ENCODE peak calls at places on chromosomes 13 and 19, in six cellular contexts. K is GM23338; O is CD8-positive, alpha-beta memory T cell; T is heart left ventricle; M is AG04450; L is GM23248. S is an unnamed sample.
A peak's percentile ranks its signal among the peaks of the same experiment; 100 is the strongest.

GRCh38 chr13:95784161-95784880 is 107.4 kb downstream of the DNAJC3 start:
- DNase-seq in K (no peak), O (no peak), T (no peak), M (peak; percentile 55), L (peak; percentile 72), S (no peak)

GRCh38 chr19:55491546-55492360 is 3.5 kb downstream of the SSC5D start:
- DNase-seq in K (no peak), O (no peak), T (peak; percentile 20), M (no peak), L (no peak), S (no peak)

GRCh38 chr19:47623921-47624391 is 15.0 kb downstream of the BICRA start:
- DNase-seq in K (no peak), O (no peak), T (no peak), M (no peak), L (no peak), S (no peak)

GRCh38 chr19:44757057-44757734 is 8.7 kb downstream of the BCL3 start:
- DNase-seq in K (peak; percentile 49), O (no peak), T (peak; percentile 87), M (no peak), L (no peak), S (no peak)

GRCh38 chr19:55536951-55537740 is at the start of gene SBK2:
- DNase-seq in K (peak; percentile 93), O (no peak), T (no peak), M (no peak), L (no peak), S (no peak)

GRCh38 chr13:109836629-109837607 is 50.5 kb upstream of the IRS2 start:
- DNase-seq in K (no peak), O (no peak), T (no peak), M (no peak), L (no peak), S (no peak)

GRCh38 chr13:22883262-22883840 is 297.4 kb upstream of the SGCG start:
- DNase-seq in K (no peak), O (no peak), T (no peak), M (no peak), L (no peak), S (no peak)

GRCh38 chr19:54356444-54357056 is 8.2 kb downstream of the LAIR1 start:
- DNase-seq in K (no peak), O (no peak), T (no peak), M (no peak), L (no peak), S (no peak)

GRCh38 chr19:47190167-47190727 is 40.8 kb downstream of the BBC3 start:
- DNase-seq in K (no peak), O (peak; percentile 39), T (peak; percentile 58), M (no peak), L (peak; percentile 84), S (no peak)

GRCh38 chr13:83183439-83184149 is 698.7 kb downstream of the SLITRK1 start:
- DNase-seq in K (no peak), O (no peak), T (peak; percentile 14), M (no peak), L (no peak), S (no peak)

GRCh38 chr13:42345367-42345766 is 73.4 kb downstream of the AKAP11 start:
- DNase-seq in K (no peak), O (no peak), T (no peak), M (no peak), L (no peak), S (no peak)

GRCh38 chr13:113552079-113552478 is 32.5 kb upstream of the TFDP1 start:
- DNase-seq in K (no peak), O (no peak), T (peak; percentile 30), M (no peak), L (no peak), S (no peak)

GRCh38 chr13:32001392-32001768 is 30.2 kb upstream of the FRY start:
- DNase-seq in K (peak; percentile 74), O (no peak), T (peak; percentile 79), M (no peak), L (peak; percentile 71), S (peak; percentile 25)

GRCh38 chr13:80530902-80531301 is 190.0 kb upstream of the SPRY2 start:
- DNase-seq in K (no peak), O (no peak), T (no peak), M (no peak), L (no peak), S (no peak)

GRCh38 chr13:102399791-102400618 is 1.8 kb downstream of the FGF14 start:
- DNase-seq in K (peak; percentile 55), O (peak; percentile 11), T (peak; percentile 37), M (no peak), L (peak; percentile 40), S (no peak)

GRCh38 chr19:43564800-43565199 is 10.5 kb downstream of the XRCC1 start:
- DNase-seq in K (no peak), O (no peak), T (no peak), M (no peak), L (no peak), S (no peak)

GRCh38 chr13:113272791-113273190 is 24.2 kb upstream of the LAMP1 start:
- DNase-seq in K (no peak), O (no peak), T (no peak), M (no peak), L (no peak), S (no peak)

GRCh38 chr13:21516806-21517205 is 57.7 kb upstream of the ZDHHC20 start:
- DNase-seq in K (no peak), O (no peak), T (no peak), M (no peak), L (no peak), S (no peak)

GRCh38 chr13:67383358-67383757 is 153.2 kb upstream of the PCDH9 start:
- DNase-seq in K (no peak), O (no peak), T (no peak), M (no peak), L (no peak), S (no peak)

GRCh38 chr13:46728777-46729176 is 68.2 kb downstream of the ESD start:
- DNase-seq in K (peak; percentile 78), O (no peak), T (no peak), M (no peak), L (peak; percentile 28), S (peak; percentile 33)

GRCh38 chr13:45356966-45357689 is 16.1 kb upstream of the TPT1 start:
- DNase-seq in K (no peak), O (no peak), T (no peak), M (no peak), L (no peak), S (no peak)

GRCh38 chr13:43936630-43937029 is 56.9 kb downstream of the LACC1 start:
- DNase-seq in K (no peak), O (no peak), T (no peak), M (no peak), L (peak; percentile 4), S (no peak)

GRCh38 chr19:1279782-1280341 is 4.5 kb downstream of the FAM174C start:
- DNase-seq in K (peak; percentile 86), O (peak; percentile 69), T (peak; percentile 80), M (peak; percentile 73), L (peak; percentile 82), S (no peak)

GRCh38 chr19:58409010-58409790 is 751 bp downstream of the ZNF584 start:
- DNase-seq in K (peak; percentile 37), O (no peak), T (peak; percentile 51), M (no peak), L (peak; percentile 67), S (no peak)

GRCh38 chr13:22050951-22051563 is 380.2 kb downstream of the FGF9 start:
- DNase-seq in K (no peak), O (no peak), T (no peak), M (no peak), L (no peak), S (no peak)

DNA sequence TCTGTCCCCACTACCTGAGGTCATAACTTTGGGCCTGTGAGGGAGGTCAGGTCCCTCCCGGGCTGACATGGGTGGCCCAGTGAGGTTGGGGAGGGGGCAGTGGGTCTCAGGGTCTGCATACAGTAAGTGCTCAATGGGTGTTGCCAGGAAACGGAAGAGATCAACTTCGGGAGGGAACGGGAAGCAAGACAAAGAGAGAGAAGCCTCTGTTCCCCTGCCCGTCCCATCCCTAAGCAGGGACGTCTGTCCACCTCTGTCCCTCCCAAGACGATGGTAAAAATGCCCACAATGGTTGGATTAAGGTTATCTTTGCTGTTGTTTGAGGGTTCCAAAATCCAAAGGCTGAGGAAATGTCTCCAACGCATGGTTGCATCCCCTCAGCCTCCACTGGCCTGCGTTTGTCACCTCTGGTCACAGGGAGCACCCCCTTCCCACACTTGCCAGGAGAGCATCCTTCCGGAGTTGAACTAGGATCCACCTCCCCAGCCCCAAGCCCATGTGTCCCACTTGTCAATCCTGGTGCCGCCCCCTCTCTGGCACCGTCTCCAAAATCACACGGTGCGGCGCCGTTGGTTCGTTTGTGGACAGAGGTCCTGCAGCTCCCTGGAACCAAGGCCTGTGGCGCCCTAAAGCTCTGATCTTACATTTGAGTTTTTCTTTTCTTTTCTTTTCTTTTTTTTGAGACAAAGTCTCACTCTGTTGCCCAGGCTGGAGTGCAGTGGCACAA is 774 bp upstream of the HOMER3 start:
- DNase-seq in K (peak; percentile 66), O (no peak), T (no peak), M (no peak), L (no peak), S (no peak)
- H3K4me3 ChIP-seq in K (peak overlapping the region; percentile 49), O (no peak overlapping the region), T (peak overlapping the region; percentile 31), M (peak overlapping the region; percentile 58), L (peak overlapping the region; percentile 56), S (peak overlapping the region; percentile 10)

DNA sequence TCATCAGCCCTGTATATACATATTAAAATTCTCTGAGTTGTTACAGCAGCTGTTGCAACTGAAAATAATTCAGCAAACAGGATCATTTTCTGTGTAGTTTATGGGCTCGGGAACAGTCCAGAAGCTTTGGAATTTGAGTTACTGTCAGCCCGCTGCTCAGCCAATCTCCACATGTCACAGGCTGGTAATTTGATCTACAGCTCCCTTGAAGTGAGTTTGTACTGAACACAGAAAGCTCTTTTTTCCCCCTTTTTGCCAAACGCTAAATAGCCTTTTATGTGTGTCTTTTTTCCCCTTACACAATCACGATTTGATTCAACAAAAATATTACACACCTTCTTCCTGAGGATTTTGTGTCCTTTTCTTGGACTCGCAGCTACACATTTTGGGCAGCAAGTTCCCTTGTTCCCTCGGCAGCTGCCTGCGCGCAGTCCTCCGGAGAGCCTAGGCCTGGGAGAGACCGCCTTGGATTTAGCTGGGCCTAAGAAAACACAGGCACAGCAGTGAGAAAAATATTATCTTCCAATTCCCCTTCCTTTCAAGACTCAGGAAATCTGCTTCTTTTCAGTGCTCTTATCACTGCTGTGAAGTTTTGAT is 371.4 kb downstream of the KCNRG start:
- DNase-seq in K (peak; percentile 47), O (no peak), T (peak; percentile 42), M (peak; percentile 67), L (peak; percentile 10), S (no peak)
- H3K27ac ChIP-seq in K (peak overlapping the region; percentile 68), O (no peak overlapping the region), T (no peak overlapping the region), M (peak overlapping the region; percentile 80), L (no peak overlapping the region), S (no peak overlapping the region)

GRCh38 chr19:33849551-33850147 is 53.0 kb downstream of the KCTD15 start:
- DNase-seq in K (no peak), O (no peak), T (no peak), M (no peak), L (no peak), S (no peak)
- H3K4me3 ChIP-seq in K (no peak overlapping the region), O (no peak overlapping the region), T (no peak overlapping the region), M (no peak overlapping the region), L (no peak overlapping the region), S (no peak overlapping the region)

DNA sequence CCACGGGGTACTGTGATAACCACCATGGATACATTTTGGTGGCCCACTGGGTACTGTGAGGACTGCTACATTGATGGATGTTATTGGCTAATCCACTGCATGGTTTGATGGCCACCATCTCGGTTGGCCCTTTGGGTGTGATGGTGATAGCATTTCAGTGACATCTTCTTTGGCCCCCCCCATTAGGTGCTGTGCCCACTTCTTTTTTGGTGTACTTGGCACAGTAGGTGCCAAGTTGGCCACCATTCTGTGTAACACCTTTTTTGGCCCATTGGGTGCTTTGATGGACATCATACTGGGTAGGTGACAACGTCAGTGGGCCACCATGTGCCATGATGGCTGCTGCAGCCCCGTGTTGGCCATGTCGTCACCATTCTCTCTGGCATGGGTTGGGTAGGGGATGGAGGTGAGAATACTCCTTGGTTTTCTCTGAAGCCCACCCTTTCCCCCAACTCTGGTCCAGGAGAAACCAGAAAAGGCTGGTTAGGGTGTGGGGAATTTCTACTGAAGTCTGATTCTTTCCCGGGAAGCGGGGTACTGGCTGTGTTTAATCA is 9.2 kb downstream of the FOXA3 start:
- DNase-seq in K (no peak), O (no peak), T (no peak), M (no peak), L (no peak), S (no peak)
- H3K27ac ChIP-seq in K (no peak overlapping the region), O (no peak overlapping the region), T (no peak overlapping the region), M (no peak overlapping the region), L (no peak overlapping the region), S (no peak overlapping the region)